ENCODE peak calls at places on chromosome 5, in ten cellular contexts. T is activated naive CD8-positive, alpha-beta T cell treated with anti-CD3 and anti-CD28 coated beads, Interleukin-2, amount 10 ng/mL, durations not matched to agents 7 days and 5 days; C is putamen; X is transverse colon; V is endothelial cell; N is stimulated activated naive CD4-positive, alpha-beta T cell treated with Interleukin-2 at 50 U/mL for 16 hours; U is brain microvascular endothelial cell; Y is PC-3; Z is stimulated activated naive CD8-positive, alpha-beta T cell treated with anti-CD3 and anti-CD28 coated beads, Interleukin-15, Interleukin-2, amounts not matched to agents 100 U/mL and 50 U/mL, for 24 hours; S is HT1080. P is an unnamed sample.

GRCh38 chr5:98763001-98763630 is 10.3 kb upstream of the RGMB start:
- DNase-seq in T (no peak), C (no peak), X (no peak), V (no peak), N (no peak), U (peak; percentile 91), Y (peak; percentile 63), Z (no peak), S (peak; percentile 70), P (no peak)

GRCh38 chr5:65113766-65114165 is 345.0 kb downstream of the CWC27 start:
- DNase-seq in T (no peak), C (no peak), X (no peak), V (no peak), N (no peak), U (no peak), Y (no peak), Z (no peak), S (no peak), P (no peak)

GRCh38 chr5:50463047-50463446 is 22.0 kb upstream of the EMB start:
- DNase-seq in T (no peak), C (no peak), X (no peak), V (no peak), N (no peak), U (no peak), Y (no peak), Z (no peak), S (no peak), P (no peak)

GRCh38 chr5:145697251-145698016 is 137.7 kb downstream of the PRELID2 start:
- DNase-seq in T (no peak), C (no peak), X (peak; percentile 22), V (peak; percentile 29), N (no peak), U (peak; percentile 54), Y (peak; percentile 60), Z (no peak), S (peak; percentile 64), P (peak; percentile 8)

GRCh38 chr5:31664566-31664965 is 25.6 kb downstream of the PDZD2 start:
- DNase-seq in T (no peak), C (no peak), X (no peak), V (no peak), N (no peak), U (no peak), Y (peak; percentile 59), Z (no peak), S (peak; percentile 71), P (no peak)

GRCh38 chr5:59724482-59725392 is 168.8 kb downstream of the PDE4D start:
- DNase-seq in T (no peak), C (no peak), X (peak; percentile 26), V (peak; percentile 60), N (no peak), U (peak; percentile 34), Y (peak; percentile 58), Z (peak; percentile 35), S (peak; percentile 28), P (no peak)

GRCh38 chr5:167049771-167050567 is 1241.5 kb upstream of the WWC1 start:
- DNase-seq in T (no peak), C (no peak), X (no peak), V (no peak), N (no peak), U (no peak), Y (no peak), Z (no peak), S (no peak), P (no peak)

GRCh38 chr5:84287964-84288363 is 96.7 kb downstream of the EDIL3 start:
- DNase-seq in T (no peak), C (no peak), X (no peak), V (no peak), N (no peak), U (peak; percentile 94), Y (peak; percentile 96), Z (no peak), S (peak; percentile 96), P (no peak)

GRCh38 chr5:50922942-50923767 is 256.7 kb downstream of the PARP8 start:
- DNase-seq in T (no peak), C (no peak), X (no peak), V (no peak), N (no peak), U (no peak), Y (no peak), Z (no peak), S (no peak), P (no peak)

GRCh38 chr5:123964916-123965315 is 452.9 kb downstream of the CSNK1G3 start:
- DNase-seq in T (no peak), C (no peak), X (no peak), V (no peak), N (no peak), U (no peak), Y (no peak), Z (no peak), S (no peak), P (no peak)